ENCODE peak calls at places on chromosomes 16 and 17, in four cellular contexts. One of them, this sample, is unnamed.

GRCh38 chr17:63492940-63493339 is 16.1 kb downstream of the ACE start:
- DNase-seq in neural progenitor cell: no peak
- DNase-seq in cardiac muscle cell: no peak
- DNase-seq in gastrocnemius medialis: no peak
- DNase-seq in this sample: no peak

GRCh38 chr16:20203277-20203676 is 124.0 kb downstream of the GP2 start:
- DNase-seq in gastrocnemius medialis: no peak
- DNase-seq in neural progenitor cell: peak; percentile 51
- DNase-seq in cardiac muscle cell: no peak
- DNase-seq in this sample: no peak

GRCh38 chr17:21146362-21147021 is 19.7 kb downstream of the DHRS7B start:
- DNase-seq in cardiac muscle cell: no peak
- DNase-seq in gastrocnemius medialis: no peak
- DNase-seq in neural progenitor cell: no peak
- DNase-seq in this sample: no peak

GRCh38 chr16:85615014-85615851 is 2.1 kb downstream of the GSE1 start:
- DNase-seq in neural progenitor cell: peak; percentile 86
- DNase-seq in gastrocnemius medialis: peak; percentile 50
- DNase-seq in cardiac muscle cell: peak; percentile 75
- DNase-seq in this sample: peak; percentile 39

GRCh38 chr16:54651851-54652770 is 278.6 kb upstream of the IRX5 start:
- DNase-seq in gastrocnemius medialis: no peak
- DNase-seq in cardiac muscle cell: no peak
- DNase-seq in neural progenitor cell: peak; percentile 50
- DNase-seq in this sample: no peak

GRCh38 chr16:57601801-57602478 is 26.5 kb upstream of the ADGRG1 start:
- DNase-seq in neural progenitor cell: no peak
- DNase-seq in cardiac muscle cell: no peak
- DNase-seq in gastrocnemius medialis: no peak
- DNase-seq in this sample: no peak

GRCh38 chr17:50689251-50689650 is 18.5 kb downstream of the ANKRD40 start:
- DNase-seq in neural progenitor cell: peak; percentile 54
- DNase-seq in cardiac muscle cell: no peak
- DNase-seq in gastrocnemius medialis: no peak
- DNase-seq in this sample: no peak

GRCh38 chr17:49959183-49959935 is 9.6 kb upstream of the DLX4 start:
- DNase-seq in cardiac muscle cell: no peak
- DNase-seq in neural progenitor cell: no peak
- DNase-seq in gastrocnemius medialis: no peak
- DNase-seq in this sample: peak; percentile 28

GRCh38 chr17:43319293-43320124 is 79.3 kb upstream of the ARL4D start:
- DNase-seq in neural progenitor cell: no peak
- DNase-seq in gastrocnemius medialis: no peak
- DNase-seq in cardiac muscle cell: no peak
- DNase-seq in this sample: no peak

GRCh38 chr16:30381351-30382041 is 865 bp downstream of the SEPTIN1 start:
- DNase-seq in gastrocnemius medialis: no peak
- DNase-seq in neural progenitor cell: no peak
- DNase-seq in cardiac muscle cell: no peak
- DNase-seq in this sample: no peak

GRCh38 chr17:17456251-17456650 is 20.5 kb upstream of the MED9 start:
- DNase-seq in cardiac muscle cell: no peak
- DNase-seq in neural progenitor cell: no peak
- DNase-seq in gastrocnemius medialis: no peak
- DNase-seq in this sample: no peak

GRCh38 chr17:19650826-19651225 is 2.3 kb downstream of the ALDH3A2 start:
- DNase-seq in neural progenitor cell: no peak
- DNase-seq in cardiac muscle cell: no peak
- DNase-seq in gastrocnemius medialis: no peak
- DNase-seq in this sample: no peak

GRCh38 chr16:89732142-89732917 is 11.0 kb downstream of the ZNF276 start:
- DNase-seq in gastrocnemius medialis: no peak
- DNase-seq in cardiac muscle cell: no peak
- DNase-seq in neural progenitor cell: no peak
- DNase-seq in this sample: no peak

GRCh38 chr17:21253646-21254441 is 634 bp upstream of the NATD1 start:
- DNase-seq in gastrocnemius medialis: no peak
- DNase-seq in cardiac muscle cell: no peak
- DNase-seq in neural progenitor cell: no peak
- DNase-seq in this sample: no peak

GRCh38 chr17:39306509-39307212 is 80.9 kb upstream of the STAC2 start:
- DNase-seq in neural progenitor cell: no peak
- DNase-seq in gastrocnemius medialis: no peak
- DNase-seq in cardiac muscle cell: no peak
- DNase-seq in this sample: no peak

GRCh38 chr16:19696312-19696711 is 21.7 kb downstream of the KNOP1 start:
- DNase-seq in neural progenitor cell: no peak
- DNase-seq in cardiac muscle cell: no peak
- DNase-seq in gastrocnemius medialis: peak; percentile 67
- DNase-seq in this sample: no peak

GRCh38 chr16:28321700-28322411 is 29.5 kb downstream of the SBK1 start:
- DNase-seq in gastrocnemius medialis: no peak
- DNase-seq in neural progenitor cell: peak; percentile 52
- DNase-seq in cardiac muscle cell: peak; percentile 31
- DNase-seq in this sample: no peak

GRCh38 chr17:29112780-29113295 is 67.4 kb downstream of the MYO18A start:
- DNase-seq in neural progenitor cell: no peak
- DNase-seq in gastrocnemius medialis: peak; percentile 89
- DNase-seq in cardiac muscle cell: no peak
- DNase-seq in this sample: no peak

GRCh38 chr16:20768818-20769217 is 5.0 kb downstream of the ACSM3 start:
- DNase-seq in gastrocnemius medialis: no peak
- DNase-seq in neural progenitor cell: no peak
- DNase-seq in cardiac muscle cell: no peak
- DNase-seq in this sample: no peak

DNA sequence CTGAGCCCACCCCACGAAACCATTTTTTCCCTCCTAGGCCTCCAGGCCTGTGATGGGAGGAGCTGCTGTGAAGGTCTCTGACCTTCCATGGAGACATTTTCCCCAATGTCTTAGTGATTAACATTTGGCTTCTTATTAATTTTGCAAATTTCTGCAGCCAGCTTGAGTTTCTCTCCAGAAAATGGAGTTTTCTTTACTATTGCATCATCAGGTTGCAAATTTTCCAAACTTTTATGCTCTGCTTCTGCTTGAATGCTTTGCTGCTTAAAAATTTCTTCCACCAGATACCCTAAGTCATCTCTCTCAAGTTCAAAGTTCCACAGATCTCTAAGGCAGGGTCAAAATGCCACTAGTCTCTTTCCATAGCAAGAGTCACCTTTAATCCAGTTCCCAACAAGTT is 12.9 kb upstream of the MYH4 start:
- DNase-seq in cardiac muscle cell: no peak
- DNase-seq in gastrocnemius medialis: no peak
- DNase-seq in neural progenitor cell: no peak
- DNase-seq in this sample: no peak
- H3K36me3 ChIP-seq in cardiac muscle cell: no peaks in the 10 kb centered on the region
- H3K36me3 ChIP-seq in gastrocnemius medialis: no peaks in the 10 kb centered on the region
- H3K36me3 ChIP-seq in neural progenitor cell: no peaks in the 10 kb centered on the region
- H3K36me3 ChIP-seq in this sample: no peaks in the 10 kb centered on the region

GRCh38 chr17:68599091-68599872 is 1.9 kb downstream of the FAM20A start:
- DNase-seq in neural progenitor cell: no peak
- DNase-seq in gastrocnemius medialis: peak; percentile 15
- DNase-seq in cardiac muscle cell: no peak
- DNase-seq in this sample: no peak

GRCh38 chr17:68598074-68598473 is 3.1 kb downstream of the FAM20A start:
- DNase-seq in neural progenitor cell: no peak
- DNase-seq in gastrocnemius medialis: no peak
- DNase-seq in cardiac muscle cell: no peak
- DNase-seq in this sample: no peak

GRCh38 chr17:68599873-68600122 is 1.4 kb downstream of the FAM20A start:
- DNase-seq in neural progenitor cell: no peak
- DNase-seq in gastrocnemius medialis: no peak
- DNase-seq in cardiac muscle cell: no peak
- DNase-seq in this sample: no peak

GRCh38 chr17:68600123-68600880 is 865 bp downstream of the FAM20A start:
- DNase-seq in neural progenitor cell: peak; percentile 75
- DNase-seq in cardiac muscle cell: peak; percentile 80
- DNase-seq in gastrocnemius medialis: peak; percentile 14
- DNase-seq in this sample: no peak

DNA sequence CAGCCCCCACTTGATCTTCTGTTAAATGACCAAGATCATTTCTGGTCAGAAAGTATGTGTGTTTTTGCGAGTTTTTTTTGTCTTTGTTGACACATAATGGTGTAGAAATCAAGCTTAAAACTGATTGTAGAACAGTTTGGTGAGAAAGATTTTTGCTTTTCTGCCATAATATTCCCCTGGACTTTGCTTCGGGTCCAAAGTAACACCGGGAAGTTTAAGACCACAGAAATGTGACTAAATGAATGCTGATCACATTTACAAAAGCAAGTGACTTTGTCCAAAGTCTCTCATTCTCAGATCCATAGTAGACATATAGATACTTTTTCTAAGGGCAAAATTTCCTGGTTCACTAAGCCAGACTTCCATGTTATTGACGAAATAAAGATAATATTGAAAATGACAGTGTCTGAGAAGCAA is 2.6 kb downstream of the FAM20A start:
- DNase-seq in cardiac muscle cell: no peak
- DNase-seq in gastrocnemius medialis: no peak
- DNase-seq in neural progenitor cell: no peak
- DNase-seq in this sample: no peak
- H3K4me3 ChIP-seq in cardiac muscle cell: no peak overlapping the region
- H3K4me3 ChIP-seq in gastrocnemius medialis: no peak overlapping the region
- H3K4me3 ChIP-seq in neural progenitor cell: no peak overlapping the region
- H3K4me3 ChIP-seq in this sample: no peak overlapping the region

GRCh38 chr17:81576621-81577277 is 24.6 kb upstream of the FAAP100 start:
- DNase-seq in cardiac muscle cell: no peak
- DNase-seq in gastrocnemius medialis: no peak
- DNase-seq in neural progenitor cell: no peak
- DNase-seq in this sample: no peak
- TF ChIP-seq CTCF in cardiac muscle cell: peak; percentile 14
- TF ChIP-seq CTCF in gastrocnemius medialis: no peak
- TF ChIP-seq CTCF in neural progenitor cell: no peak
- TF ChIP-seq CTCF in this sample: peak; percentile 10

DNA sequence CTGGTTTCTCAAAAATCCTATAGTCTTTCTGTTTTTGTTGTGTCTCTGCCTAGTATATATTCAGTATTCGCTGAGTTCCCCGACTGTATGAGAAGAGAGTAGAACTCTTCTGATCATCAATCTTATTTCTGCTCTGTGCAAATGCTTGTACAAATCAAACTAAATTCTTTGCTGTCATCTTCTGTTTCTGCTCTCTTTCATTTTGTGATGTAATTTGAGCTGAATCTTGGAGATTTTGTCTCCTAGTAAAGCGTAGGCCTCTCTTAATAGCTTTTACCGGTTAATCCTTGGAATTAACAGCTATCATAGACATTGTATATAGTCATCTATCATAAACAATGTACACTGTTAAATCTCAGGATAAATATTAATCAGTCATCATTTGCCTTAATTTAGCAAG is 61.9 kb downstream of the OMG start:
- DNase-seq in neural progenitor cell: no peak
- DNase-seq in cardiac muscle cell: no peak
- DNase-seq in gastrocnemius medialis: no peak
- DNase-seq in this sample: no peak
- H3K36me3 ChIP-seq in neural progenitor cell: peaks cover 12% of the 10 kb centered on the region
- H3K36me3 ChIP-seq in cardiac muscle cell: peaks cover 50% of the 10 kb centered on the region
- H3K36me3 ChIP-seq in gastrocnemius medialis: peaks cover 3% of the 10 kb centered on the region
- H3K36me3 ChIP-seq in this sample: peaks cover 2% of the 10 kb centered on the region